ENCODE peak calls at places on chromosomes 11 and 22, in ten cellular contexts. R, W, T, Z, O, V, N, A, M and Y are unnamed samples.

GRCh38 chr22:35344956-35345690 is 35.8 kb upstream of the HMOX1 start:
- DNase-seq in M (no peak), V (no peak), T (no peak), Z (no peak), O (no peak), R (no peak), W (no peak), N (no peak), A (no peak), Y (no peak)

GRCh38 chr11:14617241-14618027 is 26.2 kb upstream of the PDE3B start:
- DNase-seq in O (peak), T (no peak), Z (no peak), V (no peak), W (no peak), R (no peak), N (peak), A (no peak), M (no peak), Y (no peak)

GRCh38 chr22:29782061-29782845 is 15.1 kb downstream of the UQCR10 start:
- DNase-seq in T (peak), Z (no peak), V (no peak), W (peak), A (peak), N (peak), M (peak), O (peak), R (no peak), Y (no peak)

GRCh38 chr22:30267382-30268302 is 991 bp upstream of the OSM start:
- DNase-seq in Z (no peak), M (no peak), O (no peak), T (no peak), A (no peak), N (no peak), R (no peak), W (no peak), V (no peak), Y (no peak)

GRCh38 chr11:86799680-86800075 is 664 bp upstream of the PRSS23 start:
- DNase-seq in T (no peak), O (no peak), M (no peak), N (no peak), W (no peak), Z (no peak), V (no peak), R (no peak), A (no peak), Y (peak)

GRCh38 chr11:8081591-8082021 is 595 bp downstream of the TUB start:
- DNase-seq in R (no peak), O (no peak), N (peak), A (no peak), Z (no peak), V (no peak), M (no peak), T (no peak), W (no peak), Y (no peak)

GRCh38 chr11:120133216-120134105 is 4.5 kb downstream of the TRIM29 start:
- DNase-seq in N (no peak), T (no peak), Z (no peak), W (no peak), R (no peak), O (no peak), V (no peak), M (no peak), A (no peak), Y (no peak)

GRCh38 chr11:45233121-45233803 is 52.9 kb downstream of the SYT13 start:
- DNase-seq in T (peak), A (peak), W (peak), O (peak), Z (peak), R (peak), N (peak), V (no peak), M (peak), Y (peak)

GRCh38 chr22:29313126-29314071 is 2.1 kb downstream of the RASL10A start:
- DNase-seq in R (no peak), M (no peak), W (peak), A (peak), O (no peak), V (no peak), N (no peak), T (no peak), Z (no peak), Y (no peak)

GRCh38 chr22:50622723-50623327 is 5.1 kb downstream of the ARSA start:
- DNase-seq in V (no peak), R (no peak), W (no peak), Z (no peak), T (peak), N (no peak), M (no peak), A (no peak), O (peak), Y (no peak)
- TF ChIP-seq CTCF in V (no peak), R (no peak), W (no peak), Z (no peak), T (no peak), N (no peak), M (no peak), A (no peak), O (peak), Y (no peak)

GRCh38 chr22:27984001-27984695 is 65.1 kb upstream of the PITPNB start:
- DNase-seq in O (no peak), V (no peak), N (no peak), R (no peak), W (no peak), M (no peak), Z (no peak), T (no peak), A (no peak), Y (no peak)
- TF ChIP-seq CTCF in O (no peak), V (no peak), N (no peak), R (no peak), W (no peak), M (no peak), Z (no peak), T (no peak), A (no peak), Y (no peak)

DNA sequence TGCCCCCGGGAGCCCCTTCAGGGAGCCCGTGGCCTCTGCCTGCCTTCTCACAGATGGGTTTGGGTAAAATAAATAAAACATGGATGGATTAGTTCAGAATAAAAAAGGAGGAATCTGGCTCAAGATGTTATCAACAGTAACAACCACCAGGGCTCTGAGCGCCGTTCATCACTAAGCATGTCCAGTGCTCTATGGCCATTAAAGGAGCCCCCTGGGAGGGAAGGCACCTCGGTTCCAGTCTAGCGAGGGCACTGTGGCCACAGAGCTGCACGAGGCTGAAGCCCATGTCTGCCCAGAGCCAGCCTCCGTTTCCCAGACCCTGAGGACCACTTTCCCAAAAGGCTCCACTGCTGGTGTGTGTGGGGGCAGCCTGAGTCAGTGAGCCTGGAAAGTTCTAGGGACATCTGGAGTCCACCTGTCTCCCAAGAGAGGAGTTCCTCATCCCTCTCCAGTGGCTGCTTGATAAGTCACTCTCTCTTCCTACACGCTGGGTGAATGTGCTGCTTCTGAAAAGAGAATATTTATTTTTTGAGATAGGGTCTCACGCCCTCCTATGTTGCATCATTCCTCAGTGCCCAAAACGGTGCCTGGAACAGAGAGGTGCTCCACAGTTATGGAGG is 614.6 kb downstream of the TBC1D22A start:
- DNase-seq in R (no peak), M (no peak), Z (no peak), A (no peak), V (no peak), O (no peak), N (no peak), W (no peak), T (no peak), Y (no peak)
- TF ChIP-seq CTCF in R (no peak), M (no peak), Z (no peak), A (no peak), V (no peak), O (no peak), N (no peak), W (no peak), T (no peak), Y (no peak)

DNA sequence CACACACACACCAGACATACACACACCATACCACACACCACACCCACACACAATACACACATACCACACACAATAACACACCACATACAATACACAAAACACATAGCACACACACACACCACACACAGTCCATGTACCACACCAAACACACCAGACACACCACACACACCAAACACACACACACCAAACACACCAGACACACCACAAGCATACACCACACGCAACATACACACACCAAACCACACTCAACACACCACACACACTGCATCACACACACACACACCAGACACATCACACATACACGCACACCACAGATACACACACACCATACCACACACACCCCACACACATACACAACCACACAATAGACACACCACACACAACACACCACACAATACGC is 54.8 kb downstream of the IGSF9B start:
- DNase-seq in O (no peak), A (no peak), N (no peak), V (no peak), R (no peak), Z (no peak), M (no peak), T (no peak), W (no peak), Y (no peak)
- TF ChIP-seq CTCF in O (no peak), A (no peak), N (no peak), V (no peak), R (no peak), Z (no peak), M (no peak), T (no peak), W (no peak), Y (no peak)

GRCh38 chr11:50174189-50174588 is 141.5 kb downstream of the OR4C45 start:
- DNase-seq in N (no peak), Z (no peak), W (peak), A (peak), T (no peak), V (no peak), O (peak), R (no peak), M (no peak), Y (no peak)
- TF ChIP-seq CTCF in N (no peak), Z (no peak), W (no peak), A (peak), T (no peak), V (no peak), O (peak), R (no peak), M (peak), Y (no peak)

DNA sequence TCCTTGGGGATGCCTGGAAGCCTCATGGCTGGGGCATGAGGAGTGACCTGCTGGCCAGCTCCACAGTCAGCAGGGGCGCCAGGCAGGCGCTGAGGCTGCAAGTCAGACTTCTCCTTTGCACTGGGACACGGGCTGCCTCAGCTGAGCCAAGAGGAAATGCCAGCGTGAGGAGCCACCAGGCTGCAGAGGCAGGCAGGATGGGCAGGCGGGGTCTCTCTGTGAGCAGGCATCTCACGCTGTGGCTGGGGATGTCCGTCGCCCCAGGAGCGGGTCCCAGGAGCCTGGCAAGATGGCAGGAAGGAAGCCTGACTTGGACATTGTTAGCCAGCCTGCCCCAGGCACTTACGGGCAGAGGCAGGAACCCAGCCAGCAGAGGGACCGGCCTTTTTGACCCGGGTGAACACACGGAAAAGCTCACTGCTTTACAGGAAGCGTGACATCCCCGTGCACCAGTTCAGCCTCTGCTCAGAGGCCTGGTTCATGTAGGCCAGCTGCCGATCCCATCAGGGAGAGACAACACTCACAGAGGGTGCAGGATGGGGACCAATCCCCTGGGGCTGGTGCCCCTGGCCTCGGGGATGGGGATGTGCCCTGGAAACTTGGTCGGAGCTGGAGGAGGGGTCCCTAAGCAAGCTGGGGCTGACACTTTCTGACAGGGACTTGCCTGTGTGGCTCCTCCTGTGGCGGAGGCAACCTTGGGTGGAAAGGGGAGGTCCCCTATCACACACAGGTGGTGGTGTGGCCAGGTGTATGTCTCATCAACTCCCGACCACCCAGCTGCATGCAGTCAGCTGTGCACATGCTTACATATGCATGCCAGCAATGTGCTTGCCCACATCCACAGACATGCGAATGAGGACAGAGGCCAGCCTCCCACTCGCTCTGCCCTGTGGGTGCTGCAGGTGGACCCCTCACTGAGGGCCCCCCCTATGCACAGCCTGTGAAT is 10.0 kb downstream of the GNB1L start:
- DNase-seq in R (no peak), O (no peak), T (no peak), V (no peak), A (peak), M (peak), N (peak), Z (no peak), W (peak), Y (no peak)
- TF ChIP-seq CTCF in R (no peak), O (peak), T (no peak), V (peak), A (no peak), M (no peak), N (no peak), Z (no peak), W (no peak), Y (no peak)